ENCODE peak calls at places on chromosomes 3 and 15, in nine cellular contexts. B is B cell, J is heart left ventricle, S is NCI-H345, D is C1 segment of cervical spinal cord, G is T-cell, N is AG04450, A is glutamatergic neuron, O is PC-3. Y is an unnamed sample.

GRCh38 chr3:55162031-55162784 is 234.3 kb upstream of the LRTM1 start:
- DNase-seq in A (no peak), G (no peak), S (no peak), O (peak; percentile 37), J (no peak), D (no peak), N (no peak), B (no peak), Y (no peak)

GRCh38 chr15:83762367-83762766 is 108.4 kb downstream of the ADAMTSL3 start:
- DNase-seq in J (no peak), D (no peak), B (no peak), G (no peak), N (no peak), A (no peak), S (no peak), O (no peak), Y (peak; percentile 11)

GRCh38 chr3:144058713-144059112 is 87.1 kb downstream of the DIPK2A start:
- DNase-seq in S (no peak), O (no peak), D (no peak), J (no peak), B (no peak), A (no peak), G (no peak), N (no peak), Y (no peak)

GRCh38 chr15:64791401-64791800 is 16.0 kb upstream of the RBPMS2 start:
- DNase-seq in B (no peak), A (no peak), G (no peak), N (no peak), S (no peak), O (no peak), J (no peak), D (no peak), Y (no peak)

GRCh38 chr3:39334205-39334604 is 4.7 kb downstream of the CCR8 start:
- DNase-seq in B (no peak), O (no peak), G (no peak), N (no peak), D (no peak), A (no peak), S (no peak), J (no peak), Y (no peak)

GRCh38 chr3:188683032-188683491 is 488.7 kb upstream of the TPRG1 start:
- DNase-seq in G (no peak), A (no peak), D (peak; percentile 2), N (peak; percentile 83), J (no peak), O (peak; percentile 59), S (no peak), B (no peak), Y (no peak)

GRCh38 chr3:150384517-150385212 is 23.4 kb upstream of the TSC22D2 start:
- DNase-seq in J (peak; percentile 45), A (peak; percentile 40), G (peak; percentile 15), N (no peak), S (no peak), O (no peak), D (peak; percentile 13), B (peak; percentile 53), Y (no peak)

GRCh38 chr15:93321881-93322282 is 232.9 kb upstream of the RGMA start:
- DNase-seq in N (no peak), S (no peak), G (no peak), J (no peak), O (peak; percentile 34), B (no peak), D (no peak), A (peak; percentile 23), Y (no peak)

GRCh38 chr3:66423791-66424190 is 77.0 kb downstream of the LRIG1 start:
- DNase-seq in N (no peak), J (no peak), A (no peak), G (no peak), O (peak; percentile 1), D (no peak), B (no peak), S (no peak), Y (no peak)

GRCh38 chr3:162034368-162034767 is 537.8 kb downstream of the OTOL1 start:
- DNase-seq in N (no peak), O (peak; percentile 41), A (no peak), B (no peak), G (no peak), D (no peak), J (no peak), S (no peak), Y (no peak)

GRCh38 chr3:160698806-160699205 is 21.8 kb downstream of the ARL14 start:
- DNase-seq in D (no peak), J (no peak), B (no peak), A (no peak), S (no peak), N (no peak), G (no peak), O (no peak), Y (no peak)

GRCh38 chr15:47817825-47818681 is 100.7 kb downstream of the SEMA6D start:
- DNase-seq in O (no peak), G (no peak), D (no peak), N (no peak), S (no peak), J (no peak), B (no peak), A (no peak), Y (no peak)

GRCh38 chr3:107775958-107776357 is 253.2 kb downstream of the BBX start:
- DNase-seq in J (no peak), B (no peak), A (peak; percentile 24), N (no peak), S (no peak), D (no peak), O (no peak), G (no peak), Y (no peak)

GRCh38 chr15:78103406-78104118 is 11.2 kb downstream of the SH2D7 start:
- DNase-seq in G (peak; percentile 40), O (peak; percentile 7), N (no peak), D (no peak), B (no peak), A (no peak), S (no peak), J (no peak), Y (no peak)

GRCh38 chr3:197485143-197485542 is 70.6 kb downstream of the BDH1 start:
- DNase-seq in J (no peak), O (no peak), A (no peak), B (no peak), S (no peak), G (no peak), D (no peak), N (no peak), Y (no peak)